ENCODE peak calls at places on chromosomes 16 and 17, in eight cellular contexts. One of them, this sample, is unnamed.

GRCh38 chr17:74135391-74136167 is 67.9 kb upstream of the RPL38 start:
- DNase-seq in dorsolateral prefrontal cortex: no peak
- DNase-seq in A549: no peak
- DNase-seq in gastrocnemius medialis: no peak
- DNase-seq in Calu3: no peak
- DNase-seq in psoas muscle: no peak
- DNase-seq in lower leg skin: peak; percentile 48
- DNase-seq in foreskin keratinocyte: no peak
- DNase-seq in this sample: no peak

GRCh38 chr16:86343733-86344585 is 166.4 kb upstream of the FOXF1 start:
- DNase-seq in dorsolateral prefrontal cortex: no peak
- DNase-seq in A549: no peak
- DNase-seq in gastrocnemius medialis: no peak
- DNase-seq in Calu3: no peak
- DNase-seq in psoas muscle: no peak
- DNase-seq in lower leg skin: no peak
- DNase-seq in foreskin keratinocyte: no peak
- DNase-seq in this sample: no peak

GRCh38 chr17:44956076-44956475 is 8.5 kb upstream of the KIF18B start:
- DNase-seq in dorsolateral prefrontal cortex: no peak
- DNase-seq in A549: no peak
- DNase-seq in gastrocnemius medialis: no peak
- DNase-seq in Calu3: no peak
- DNase-seq in psoas muscle: no peak
- DNase-seq in lower leg skin: no peak
- DNase-seq in foreskin keratinocyte: no peak
- DNase-seq in this sample: no peak

GRCh38 chr17:3647769-3648540 is 11.4 kb downstream of the CTNS start:
- DNase-seq in dorsolateral prefrontal cortex: peak; percentile 79
- DNase-seq in A549: peak; percentile 80
- DNase-seq in gastrocnemius medialis: peak; percentile 50
- DNase-seq in Calu3: peak; percentile 47
- DNase-seq in psoas muscle: peak; percentile 72
- DNase-seq in lower leg skin: no peak
- DNase-seq in foreskin keratinocyte: peak; percentile 22
- DNase-seq in this sample: peak; percentile 54

GRCh38 chr17:2063306-2064146 is 8.6 kb downstream of the HIC1 start:
- DNase-seq in dorsolateral prefrontal cortex: no peak
- DNase-seq in A549: no peak
- DNase-seq in gastrocnemius medialis: no peak
- DNase-seq in Calu3: no peak
- DNase-seq in psoas muscle: no peak
- DNase-seq in lower leg skin: no peak
- DNase-seq in foreskin keratinocyte: no peak
- DNase-seq in this sample: no peak

GRCh38 chr16:29710227-29711219 is 31.5 kb downstream of the QPRT start:
- DNase-seq in dorsolateral prefrontal cortex: no peak
- DNase-seq in A549: peak; percentile 66
- DNase-seq in gastrocnemius medialis: no peak
- DNase-seq in Calu3: peak; percentile 54
- DNase-seq in psoas muscle: no peak
- DNase-seq in lower leg skin: no peak
- DNase-seq in foreskin keratinocyte: peak; percentile 69
- DNase-seq in this sample: no peak

GRCh38 chr16:31869511-31870201 is 4.0 kb upstream of the ZNF267 start:
- DNase-seq in dorsolateral prefrontal cortex: peak; percentile 49
- DNase-seq in A549: no peak
- DNase-seq in gastrocnemius medialis: peak; percentile 52
- DNase-seq in Calu3: no peak
- DNase-seq in psoas muscle: no peak
- DNase-seq in lower leg skin: no peak
- DNase-seq in foreskin keratinocyte: peak; percentile 91
- DNase-seq in this sample: no peak

GRCh38 chr16:30956601-30957455 is 726 bp upstream of the SETD1A start:
- DNase-seq in dorsolateral prefrontal cortex: peak; percentile 85
- DNase-seq in A549: peak; percentile 91
- DNase-seq in gastrocnemius medialis: peak; percentile 69
- DNase-seq in Calu3: peak; percentile 92
- DNase-seq in psoas muscle: peak; percentile 93
- DNase-seq in lower leg skin: peak; percentile 97
- DNase-seq in foreskin keratinocyte: peak; percentile 83
- DNase-seq in this sample: no peak

GRCh38 chr16:67179421-67180080 is 4.2 kb downstream of the MATCAP1 start:
- DNase-seq in dorsolateral prefrontal cortex: no peak
- DNase-seq in A549: peak; percentile 57
- DNase-seq in gastrocnemius medialis: no peak
- DNase-seq in Calu3: no peak
- DNase-seq in psoas muscle: no peak
- DNase-seq in lower leg skin: peak; percentile 85
- DNase-seq in foreskin keratinocyte: no peak
- DNase-seq in this sample: no peak
- TF ChIP-seq CTCF in dorsolateral prefrontal cortex: no peak
- TF ChIP-seq CTCF in A549: peak; percentile 30
- TF ChIP-seq CTCF in gastrocnemius medialis: no peak
- TF ChIP-seq CTCF in Calu3: no peak
- TF ChIP-seq CTCF in psoas muscle: no peak
- TF ChIP-seq CTCF in lower leg skin: no peak
- TF ChIP-seq CTCF in foreskin keratinocyte: peak; percentile 44
- TF ChIP-seq CTCF in this sample: peak; percentile 18

GRCh38 chr17:7216242-7217112 is 3.2 kb downstream of the DLG4 start:
- DNase-seq in dorsolateral prefrontal cortex: no peak
- DNase-seq in A549: no peak
- DNase-seq in gastrocnemius medialis: no peak
- DNase-seq in Calu3: no peak
- DNase-seq in psoas muscle: no peak
- DNase-seq in lower leg skin: no peak
- DNase-seq in foreskin keratinocyte: no peak
- DNase-seq in this sample: no peak

GRCh38 chr17:7215652-7216139 is 3.9 kb downstream of the DLG4 start:
- DNase-seq in dorsolateral prefrontal cortex: no peak
- DNase-seq in A549: no peak
- DNase-seq in gastrocnemius medialis: no peak
- DNase-seq in Calu3: no peak
- DNase-seq in psoas muscle: no peak
- DNase-seq in lower leg skin: no peak
- DNase-seq in foreskin keratinocyte: no peak
- DNase-seq in this sample: no peak

GRCh38 chr17:7215136-7215638 is 4.4 kb downstream of the DLG4 start:
- DNase-seq in dorsolateral prefrontal cortex: no peak
- DNase-seq in A549: no peak
- DNase-seq in gastrocnemius medialis: no peak
- DNase-seq in Calu3: no peak
- DNase-seq in psoas muscle: no peak
- DNase-seq in lower leg skin: no peak
- DNase-seq in foreskin keratinocyte: no peak
- DNase-seq in this sample: peak; percentile 82

GRCh38 chr17:7213895-7214299 is 5.7 kb downstream of the DLG4 start:
- DNase-seq in dorsolateral prefrontal cortex: peak; percentile 85
- DNase-seq in A549: peak; percentile 96
- DNase-seq in gastrocnemius medialis: no peak
- DNase-seq in Calu3: no peak
- DNase-seq in psoas muscle: peak; percentile 86
- DNase-seq in lower leg skin: peak; percentile 91
- DNase-seq in foreskin keratinocyte: peak; percentile 68
- DNase-seq in this sample: peak; percentile 77

DNA sequence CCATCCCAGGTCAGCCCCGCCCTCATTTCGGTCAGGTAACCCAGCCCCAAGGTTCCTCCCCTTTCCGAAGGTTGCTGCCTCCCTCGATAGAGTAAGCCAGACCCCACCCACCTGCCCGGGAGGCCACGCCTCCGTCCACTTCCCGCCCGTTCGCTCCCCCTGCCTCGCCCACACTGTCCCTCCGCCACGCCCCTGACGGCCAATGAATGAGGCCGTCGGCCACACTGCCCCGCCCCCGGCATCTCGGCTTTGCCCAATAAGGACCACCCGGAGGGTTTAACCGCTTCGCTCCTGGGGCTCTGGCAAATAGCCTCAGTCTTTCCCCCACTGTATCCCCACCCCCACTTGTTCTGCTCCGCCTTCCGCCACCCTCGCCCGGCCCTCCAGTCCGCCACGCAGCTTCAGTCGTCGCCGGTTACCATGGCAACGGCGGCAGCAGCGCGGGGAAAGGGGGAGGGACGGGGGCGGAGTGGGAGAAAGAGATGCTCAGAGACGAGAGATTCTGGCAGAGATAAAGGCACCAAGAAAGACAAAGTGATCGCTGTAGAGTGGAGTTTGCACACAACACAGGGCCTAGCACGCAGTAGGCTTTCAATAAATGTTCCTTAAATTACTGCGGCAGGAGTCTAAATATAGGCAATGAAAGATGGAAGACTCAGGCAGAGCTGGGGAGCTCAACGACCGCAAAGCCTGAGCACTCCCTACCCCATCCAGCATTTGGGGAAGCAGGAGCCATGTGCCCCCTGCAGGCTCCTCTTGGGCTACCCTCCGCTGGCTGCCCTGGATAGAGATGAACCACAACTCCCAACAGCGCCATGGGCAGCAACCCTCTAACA is 5.1 kb downstream of the DLG4 start:
- DNase-seq in dorsolateral prefrontal cortex: peak; percentile 98
- DNase-seq in A549: peak; percentile 100
- DNase-seq in gastrocnemius medialis: peak; percentile 91
- DNase-seq in Calu3: peak; percentile 98
- DNase-seq in psoas muscle: peak; percentile 99
- DNase-seq in lower leg skin: peak; percentile 99
- DNase-seq in foreskin keratinocyte: peak; percentile 89
- DNase-seq in this sample: peak; percentile 94
- TF ChIP-seq CTCF in dorsolateral prefrontal cortex: peak; percentile 55
- TF ChIP-seq CTCF in A549: peak; percentile 53
- TF ChIP-seq CTCF in gastrocnemius medialis: peak; percentile 59
- TF ChIP-seq CTCF in Calu3: peak; percentile 12
- TF ChIP-seq CTCF in psoas muscle: peak; percentile 50
- TF ChIP-seq CTCF in lower leg skin: no peak
- TF ChIP-seq CTCF in foreskin keratinocyte: peak; percentile 79
- TF ChIP-seq CTCF in this sample: peak; percentile 20

GRCh38 chr16:52404546-52404945 is 142.4 kb downstream of the TOX3 start:
- DNase-seq in dorsolateral prefrontal cortex: no peak
- DNase-seq in A549: no peak
- DNase-seq in gastrocnemius medialis: no peak
- DNase-seq in Calu3: peak; percentile 36
- DNase-seq in psoas muscle: no peak
- DNase-seq in lower leg skin: no peak
- DNase-seq in foreskin keratinocyte: peak; percentile 17
- DNase-seq in this sample: no peak
- TF ChIP-seq CTCF in dorsolateral prefrontal cortex: no peak
- TF ChIP-seq CTCF in A549: no peak
- TF ChIP-seq CTCF in gastrocnemius medialis: no peak
- TF ChIP-seq CTCF in Calu3: no peak
- TF ChIP-seq CTCF in psoas muscle: no peak
- TF ChIP-seq CTCF in lower leg skin: no peak
- TF ChIP-seq CTCF in foreskin keratinocyte: no peak
- TF ChIP-seq CTCF in this sample: no peak

DNA sequence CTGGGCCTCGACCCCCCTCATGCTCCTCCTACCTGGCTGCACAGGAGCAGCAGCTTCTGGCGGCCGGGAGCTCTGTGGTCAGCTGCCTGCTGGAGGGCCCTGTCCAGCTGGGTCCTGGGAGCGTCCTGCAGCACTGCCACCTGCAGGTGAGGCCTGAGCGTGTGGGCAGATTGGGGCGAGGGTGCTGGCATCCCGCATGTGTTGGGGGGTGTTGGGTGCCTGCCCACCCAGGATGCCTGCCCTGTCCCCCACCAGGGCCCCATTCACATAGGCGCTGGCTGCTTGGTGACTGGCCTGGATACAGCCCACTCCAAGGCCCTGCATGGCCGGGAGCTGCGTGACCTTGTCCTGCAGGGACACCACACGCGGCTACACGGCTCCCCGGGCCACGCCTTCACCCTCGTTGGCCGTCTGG is 16.5 kb downstream of the FCSK start:
- DNase-seq in dorsolateral prefrontal cortex: no peak
- DNase-seq in A549: peak; percentile 65
- DNase-seq in gastrocnemius medialis: peak; percentile 65
- DNase-seq in Calu3: peak; percentile 53
- DNase-seq in psoas muscle: no peak
- DNase-seq in lower leg skin: no peak
- DNase-seq in foreskin keratinocyte: no peak
- DNase-seq in this sample: no peak
- TF ChIP-seq CTCF in dorsolateral prefrontal cortex: peak; percentile 32
- TF ChIP-seq CTCF in A549: peak; percentile 55
- TF ChIP-seq CTCF in gastrocnemius medialis: peak; percentile 61
- TF ChIP-seq CTCF in Calu3: peak; percentile 25
- TF ChIP-seq CTCF in psoas muscle: peak; percentile 42
- TF ChIP-seq CTCF in lower leg skin: no peak
- TF ChIP-seq CTCF in foreskin keratinocyte: peak; percentile 28
- TF ChIP-seq CTCF in this sample: peak; percentile 7

DNA sequence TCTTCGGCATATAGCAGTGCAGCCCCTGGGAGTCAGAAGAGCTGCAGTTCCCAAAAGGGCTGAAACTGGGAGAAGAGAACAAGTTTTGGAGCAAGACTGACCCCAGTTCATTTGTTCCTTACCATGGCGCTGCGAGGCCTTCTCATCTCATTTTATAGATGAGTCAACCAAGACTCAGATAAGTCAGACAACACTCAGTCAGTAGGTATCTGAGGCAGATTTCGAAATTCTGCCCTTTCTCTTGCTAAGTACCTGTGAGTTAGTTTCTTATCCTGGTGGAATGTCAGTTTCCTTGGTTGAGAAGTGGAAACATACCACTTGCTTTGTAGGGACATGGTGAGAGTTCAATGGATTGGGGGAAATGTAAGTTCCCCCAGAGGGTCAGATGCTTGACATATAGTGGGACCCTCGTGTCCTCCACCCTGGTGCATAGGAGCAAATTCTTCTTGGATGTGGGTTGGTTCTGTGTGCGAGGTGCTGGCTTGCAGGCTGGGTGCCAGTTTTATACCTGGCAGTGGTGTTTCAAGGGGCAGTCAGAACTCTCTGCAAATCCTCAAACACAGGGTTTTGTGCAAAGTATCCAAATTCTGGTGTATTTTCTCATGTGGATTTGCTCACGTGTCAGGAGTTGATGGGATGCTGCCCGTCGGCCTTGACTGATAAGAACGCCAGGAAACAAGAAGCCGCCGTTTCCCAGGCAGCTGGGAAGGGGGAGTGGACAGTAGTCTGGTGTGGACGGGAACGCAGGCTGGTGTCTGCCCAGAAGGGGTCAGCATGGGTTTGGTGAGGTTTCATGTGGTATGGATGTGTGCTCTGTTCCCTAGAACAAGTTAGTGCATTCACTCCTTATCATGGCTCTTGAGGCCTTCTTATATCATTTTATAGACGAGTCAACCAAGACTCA is 61.1 kb upstream of the CIBAR2 start:
- DNase-seq in dorsolateral prefrontal cortex: no peak
- DNase-seq in A549: peak; percentile 67
- DNase-seq in gastrocnemius medialis: no peak
- DNase-seq in Calu3: no peak
- DNase-seq in psoas muscle: peak; percentile 44
- DNase-seq in lower leg skin: no peak
- DNase-seq in foreskin keratinocyte: peak; percentile 94
- DNase-seq in this sample: no peak
- TF ChIP-seq CTCF in dorsolateral prefrontal cortex: no peak
- TF ChIP-seq CTCF in A549: no peak
- TF ChIP-seq CTCF in gastrocnemius medialis: no peak
- TF ChIP-seq CTCF in Calu3: no peak
- TF ChIP-seq CTCF in psoas muscle: no peak
- TF ChIP-seq CTCF in lower leg skin: no peak
- TF ChIP-seq CTCF in foreskin keratinocyte: no peak
- TF ChIP-seq CTCF in this sample: no peak

GRCh38 chr17:56602292-56603130 is 9.0 kb downstream of the NOG start:
- DNase-seq in dorsolateral prefrontal cortex: no peak
- DNase-seq in A549: no peak
- DNase-seq in gastrocnemius medialis: no peak
- DNase-seq in Calu3: no peak
- DNase-seq in psoas muscle: no peak
- DNase-seq in lower leg skin: no peak
- DNase-seq in foreskin keratinocyte: no peak
- DNase-seq in this sample: no peak
- TF ChIP-seq CTCF in dorsolateral prefrontal cortex: no peak
- TF ChIP-seq CTCF in A549: no peak
- TF ChIP-seq CTCF in gastrocnemius medialis: no peak
- TF ChIP-seq CTCF in Calu3: no peak
- TF ChIP-seq CTCF in psoas muscle: no peak
- TF ChIP-seq CTCF in lower leg skin: no peak
- TF ChIP-seq CTCF in foreskin keratinocyte: no peak
- TF ChIP-seq CTCF in this sample: no peak

GRCh38 chr17:39756376-39757079 is 18.8 kb downstream of the GRB7 start:
- DNase-seq in dorsolateral prefrontal cortex: no peak
- DNase-seq in A549: no peak
- DNase-seq in gastrocnemius medialis: no peak
- DNase-seq in Calu3: no peak
- DNase-seq in psoas muscle: no peak
- DNase-seq in lower leg skin: peak; percentile 82
- DNase-seq in foreskin keratinocyte: no peak
- DNase-seq in this sample: no peak
- TF ChIP-seq CTCF in dorsolateral prefrontal cortex: no peak
- TF ChIP-seq CTCF in A549: no peak
- TF ChIP-seq CTCF in gastrocnemius medialis: no peak
- TF ChIP-seq CTCF in Calu3: no peak
- TF ChIP-seq CTCF in psoas muscle: no peak
- TF ChIP-seq CTCF in lower leg skin: no peak
- TF ChIP-seq CTCF in foreskin keratinocyte: no peak
- TF ChIP-seq CTCF in this sample: no peak